ENCODE peak calls at places on chromosomes 4 and X, in four cellular contexts. Q is adrenal gland, D is A549, F is left lung. W is an unnamed sample.

GRCh38 chr4:7189066-7189465 is 3.3 kb upstream of the SORCS2 start:
- DNase-seq in Q (no peak), F (peak; percentile 10), D (no peak), W (no peak)

GRCh38 chr4:88981571-88981970 is 75.4 kb downstream of the FAM13A start:
- DNase-seq in Q (no peak), F (no peak), D (no peak), W (no peak)

GRCh38 chrX:70878925-70879324 is 29.6 kb downstream of the TEX11 start:
- DNase-seq in F (no peak), D (no peak), Q (no peak), W (no peak)

GRCh38 chr4:149441338-149441737 is 374.3 kb downstream of the IQCM start:
- DNase-seq in Q (no peak), D (no peak), F (no peak), W (no peak)

GRCh38 chrX:69140837-69141236 is 24.4 kb downstream of the PJA1 start:
- DNase-seq in D (no peak), Q (no peak), F (no peak), W (no peak)

GRCh38 chr4:38621004-38621684 is 42.9 kb upstream of the KLF3 start:
- DNase-seq in D (peak; percentile 20), F (peak; percentile 51), Q (no peak), W (no peak)

GRCh38 chr4:84378983-84379382 is 120.1 kb downstream of the NKX6-1 start:
- DNase-seq in Q (no peak), F (no peak), D (no peak), W (no peak)

GRCh38 chrX:9416562-9417319 is 48.1 kb upstream of the TBL1X start:
- DNase-seq in D (no peak), Q (no peak), F (no peak), W (no peak)

GRCh38 chrX:258291-259040 is 22.7 kb upstream of the PLCXD1 start:
- DNase-seq in Q (no peak), D (no peak), F (no peak), W (peak; percentile 42)

GRCh38 chr4:40316333-40316781 is 18.8 kb upstream of the CHRNA9 start:
- DNase-seq in D (no peak), F (no peak), Q (no peak), W (no peak)

GRCh38 chr4:105934381-105934780 is 39.1 kb downstream of the NPNT start:
- DNase-seq in D (no peak), Q (no peak), F (no peak), W (no peak)

GRCh38 chr4:173014113-173014558 is 154.5 kb upstream of the GALNT7 start:
- DNase-seq in Q (peak; percentile 19), F (no peak), D (peak; percentile 50), W (no peak)

GRCh38 chr4:175509320-175509719 is 302.7 kb downstream of the GPM6A start:
- DNase-seq in Q (no peak), F (no peak), D (no peak), W (no peak)

GRCh38 chr4:95693594-95693993 is 144.8 kb upstream of the UNC5C start:
- DNase-seq in Q (no peak), F (no peak), D (no peak), W (no peak)

GRCh38 chr4:40256329-40256728 is 59.5 kb downstream of the RHOH start:
- DNase-seq in D (no peak), Q (no peak), F (no peak), W (no peak)

GRCh38 chr4:147160908-147161513 is 215.3 kb upstream of the TTC29 start:
- DNase-seq in Q (no peak), D (peak; percentile 51), F (no peak), W (no peak)

GRCh38 chr4:75011131-75011795 is 78.3 kb downstream of the PARM1 start:
- DNase-seq in Q (no peak), D (no peak), F (no peak), W (no peak)

GRCh38 chrX:36787787-36788186 is 220.4 kb upstream of the FAM47C start:
- DNase-seq in D (no peak), Q (no peak), F (no peak), W (no peak)

GRCh38 chrX:65017464-65017863 is 41.2 kb upstream of the ZC4H2 start:
- DNase-seq in D (no peak), Q (no peak), F (no peak), W (no peak)

GRCh38 chr4:128951316-128951715 is 141.8 kb downstream of the JADE1 start:
- DNase-seq in F (no peak), Q (no peak), D (no peak), W (no peak)

GRCh38 chrX:47217121-47217851 is 1.2 kb upstream of the CDK16 start:
- DNase-seq in F (no peak), Q (peak; percentile 53), D (peak; percentile 14), W (peak; percentile 85)

GRCh38 chrX:45011131-45011530 is 138.1 kb downstream of the KDM6A start:
- DNase-seq in D (peak; percentile 25), F (no peak), Q (no peak), W (no peak)

GRCh38 chr4:106494066-106494465 is 125.5 kb upstream of the GIMD1 start:
- DNase-seq in D (no peak), F (no peak), Q (no peak), W (no peak)

GRCh38 chrX:21943460-21944135 is 3.1 kb downstream of the SMS start:
- DNase-seq in F (no peak), Q (no peak), D (peak; percentile 20), W (no peak)

GRCh38 chrX:84155938-84156337 is 32.1 kb downstream of the RPS6KA6 start:
- DNase-seq in D (no peak), F (no peak), Q (no peak), W (no peak)

GRCh38 chrX:109732319-109732779 is 708 bp downstream of the ACSL4 start:
- DNase-seq in F (no peak), Q (no peak), D (peak; percentile 9), W (no peak)

GRCh38 chr4:20844311-20844710 is 144.1 kb downstream of the PACRGL start:
- DNase-seq in D (no peak), Q (no peak), F (no peak), W (no peak)

GRCh38 chrX:1661048-1661921 is 46.4 kb downstream of the ASMT start:
- DNase-seq in Q (no peak), D (no peak), F (peak; percentile 76), W (no peak)

GRCh38 chrX:28773807-28774206 is 186.6 kb downstream of the IL1RAPL1 start:
- DNase-seq in Q (no peak), D (no peak), F (no peak), W (no peak)

GRCh38 chr4:128604840-128605239 is 204.7 kb upstream of the JADE1 start:
- DNase-seq in F (no peak), D (no peak), Q (no peak), W (no peak)

GRCh38 chr4:95835672-95836071 is 4.2 kb upstream of the PDHA2 start:
- DNase-seq in F (no peak), Q (no peak), D (no peak), W (no peak)

GRCh38 chrX:37975421-37975820 is 30.9 kb upstream of the SYTL5 start:
- DNase-seq in F (no peak), D (no peak), Q (no peak), W (no peak)

GRCh38 chrX:55142206-55142918 is 53.5 kb downstream of the PAGE2 start:
- DNase-seq in D (no peak), Q (no peak), F (no peak), W (no peak)

GRCh38 chr4:165293927-165294649 is 33.4 kb upstream of the MSMO1 start:
- DNase-seq in D (no peak), Q (no peak), F (no peak), W (no peak)

DNA sequence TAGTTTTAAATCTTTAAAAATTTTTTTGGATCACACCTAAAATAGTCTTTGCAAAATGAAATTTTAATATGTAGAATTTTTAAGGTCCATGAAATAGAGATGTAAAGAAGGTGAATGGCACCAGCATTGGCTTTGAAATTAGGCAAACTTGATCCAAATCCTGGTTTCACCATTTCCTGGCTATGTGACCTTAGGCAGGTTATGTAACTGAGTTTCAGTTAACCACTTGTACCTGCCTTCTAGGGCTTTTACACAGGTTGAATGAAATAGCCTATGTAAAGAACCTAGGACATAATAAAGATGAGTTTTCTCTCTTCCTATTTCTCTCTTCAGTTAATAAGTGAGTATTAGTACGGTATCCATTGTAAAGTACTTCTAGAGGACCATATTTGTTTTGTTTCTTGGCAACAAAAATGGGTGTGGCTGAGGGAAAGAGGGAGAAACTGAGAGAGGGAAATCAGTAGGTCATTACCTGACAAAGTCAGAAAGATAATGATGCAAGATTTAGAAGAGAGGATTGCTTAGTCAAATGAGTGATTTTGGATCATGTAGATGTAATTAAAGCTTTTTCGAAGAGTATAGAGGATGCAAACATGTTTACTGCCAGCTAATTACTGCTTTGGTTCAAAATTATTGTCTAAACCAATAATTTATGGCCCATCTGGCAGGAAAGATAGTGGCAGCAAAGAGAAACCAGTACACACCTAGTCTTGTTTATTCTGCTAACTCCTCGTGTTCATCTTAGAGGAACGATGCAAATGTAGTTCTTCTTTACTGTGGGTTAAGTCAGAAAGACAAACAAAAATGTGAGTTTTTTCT is 81.9 kb downstream of the PDLIM5 start:
- DNase-seq in F (no peak), D (no peak), Q (no peak), W (no peak)
- TF ChIP-seq CTCF in F (no peak), D (no peak), Q (no peak), W (no peak)

GRCh38 chrX:40005290-40006011 is 92.3 kb downstream of the BCOR start:
- DNase-seq in Q (no peak), F (no peak), D (no peak), W (no peak)
- H3K4me3 ChIP-seq in Q (no peak overlapping the region), F (no peak overlapping the region), D (no peak overlapping the region), W (no peak overlapping the region)

GRCh38 chr4:164023214-164023613 is 528.7 kb downstream of the TMA16 start:
- DNase-seq in Q (no peak), D (no peak), F (no peak), W (no peak)
- TF ChIP-seq CTCF in Q (no peak), D (no peak), F (no peak), W (no peak)

DNA sequence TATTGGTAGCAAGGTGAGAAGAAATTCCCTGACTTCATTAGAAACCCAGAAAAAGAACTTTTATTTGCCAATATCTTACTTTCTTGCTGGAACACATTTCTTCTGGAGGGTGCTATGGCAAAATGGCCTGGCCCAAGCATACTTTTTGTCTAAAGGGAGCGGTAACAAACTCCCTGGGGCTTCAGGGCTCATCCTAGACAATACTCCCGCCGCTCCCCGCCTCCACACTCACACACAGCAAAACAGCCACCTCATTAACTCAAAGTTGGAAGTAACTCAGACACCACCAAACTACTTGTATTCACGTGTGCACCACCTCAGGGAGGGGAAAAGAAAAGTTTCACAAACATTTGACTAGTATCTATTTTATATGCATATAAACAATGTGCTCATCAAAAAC is 75.7 kb downstream of the IGSF1 start:
- DNase-seq in D (no peak), F (no peak), Q (no peak), W (no peak)
- H3K4me3 ChIP-seq in D (no peak overlapping the region), F (no peak overlapping the region), Q (no peak overlapping the region), W (no peak overlapping the region)

GRCh38 chrX:33336783-33337182 is 125.4 kb upstream of the DMD start:
- DNase-seq in F (no peak), D (no peak), Q (peak; percentile 19), W (no peak)
- TF ChIP-seq CTCF in F (no peak), D (no peak), Q (peak; percentile 51), W (no peak)

GRCh38 chrX:49185062-49185394 is 1.1 kb downstream of the PRICKLE3 start:
- DNase-seq in Q (no peak), F (no peak), D (no peak), W (no peak)

GRCh38 chrX:49183701-49184281 is 2.4 kb downstream of the PRICKLE3 start:
- DNase-seq in F (no peak), D (no peak), Q (no peak), W (no peak)

GRCh38 chrX:49187028-49187394 is 838 bp upstream of the PRICKLE3 start:
- DNase-seq in F (no peak), Q (no peak), D (no peak), W (no peak)

GRCh38 chrX:49186125-49187027 is at the start of gene PRICKLE3:
- DNase-seq in Q (peak; percentile 84), D (peak; percentile 60), F (peak; percentile 87), W (peak; percentile 95)

GRCh38 chrX:49184294-49185061 is 1.7 kb downstream of the PRICKLE3 start:
- DNase-seq in D (peak; percentile 69), Q (peak; percentile 93), F (peak; percentile 90), W (peak; percentile 91)
- H3K4me3 ChIP-seq in D (peak overlapping the region; percentile 63), Q (peak overlapping the region; percentile 58), F (peak overlapping the region; percentile 22), W (no peak overlapping the region)

W was measured in lower leg skin.